ENCODE peak calls at places on chromosomes 16 and 17, in eight cellular contexts. Y is HCT116; X is GM04503; V is T47D; L is HT-29; J is NK-92 treated with Interleukin-12 subunit alpha and Interleukin-12 subunit beta, amount 100 ng/mL, for 24 hours; I is lung; U is stimulated activated CD4-positive, alpha-beta T cell treated with anti-CD3 and anti-CD28 coated beads, Interleukin-1b, Interleukin-23, amount 100 ng/mL, for 24 hours. D is an unnamed sample.

GRCh38 chr17:38745545-38745944 is 2.6 kb downstream of the PCGF2 start:
- DNase-seq in Y (no peak), X (no peak), V (no peak), L (no peak), J (no peak), I (no peak), U (no peak), D (no peak)

GRCh38 chr16:70417661-70418060 is 21.2 kb downstream of the ST3GAL2 start:
- DNase-seq in Y (no peak), X (no peak), V (no peak), L (no peak), J (no peak), I (no peak), U (no peak), D (no peak)

GRCh38 chr16:30882429-30883310 is 11.2 kb downstream of the BCL7C start:
- DNase-seq in Y (no peak), X (no peak), V (no peak), L (no peak), J (no peak), I (no peak), U (no peak), D (no peak)

GRCh38 chr16:56814537-56815432 is 50.2 kb upstream of the SLC12A3 start:
- DNase-seq in Y (no peak), X (no peak), V (peak), L (no peak), J (no peak), I (no peak), U (no peak), D (no peak)

GRCh38 chr17:28527859-28528258 is 21.7 kb downstream of the FOXN1 start:
- DNase-seq in Y (no peak), X (no peak), V (peak), L (no peak), J (no peak), I (peak), U (no peak), D (no peak)

GRCh38 chr16:23903001-23903414 is 67.2 kb downstream of the PRKCB start:
- DNase-seq in Y (no peak), X (no peak), V (peak), L (no peak), J (no peak), I (no peak), U (no peak), D (no peak)

GRCh38 chr17:68296217-68297140 is 5.2 kb downstream of the ARSG start:
- DNase-seq in Y (no peak), X (no peak), V (peak), L (no peak), J (peak), I (no peak), U (no peak), D (no peak)

GRCh38 chr17:27975146-27976011 is 67.1 kb upstream of the NLK start:
- DNase-seq in Y (no peak), X (no peak), V (no peak), L (no peak), J (no peak), I (no peak), U (no peak), D (no peak)

GRCh38 chr17:37368577-37368976 is 7.2 kb upstream of the C17orf78 start:
- DNase-seq in Y (no peak), X (no peak), V (no peak), L (no peak), J (no peak), I (no peak), U (no peak), D (no peak)

GRCh38 chr16:1745900-1746692 is 25.2 kb downstream of the NME3 start:
- DNase-seq in Y (no peak), X (no peak), V (no peak), L (peak), J (no peak), I (no peak), U (no peak), D (no peak)

GRCh38 chr16:27463741-27464662 is 62.0 kb downstream of the IL21R start:
- DNase-seq in Y (no peak), X (no peak), V (no peak), L (no peak), J (no peak), I (no peak), U (no peak), D (no peak)

GRCh38 chr16:86244188-86244587 is 266.1 kb upstream of the FOXF1 start:
- DNase-seq in Y (no peak), X (no peak), V (no peak), L (no peak), J (no peak), I (no peak), U (no peak), D (no peak)

GRCh38 chr16:22192261-22193133 is 13.6 kb upstream of the EEF2K start:
- DNase-seq in Y (no peak), X (peak), V (peak), L (peak), J (no peak), I (peak), U (peak), D (peak)

GRCh38 chr16:85029413-85029794 is 1.8 kb downstream of the KIAA0513 start:
- DNase-seq in Y (no peak), X (no peak), V (peak), L (peak), J (peak), I (no peak), U (peak), D (no peak)

GRCh38 chr17:82858376-82859126 is 18.7 kb upstream of the ZNF750 start:
- DNase-seq in Y (no peak), X (no peak), V (peak), L (peak), J (no peak), I (no peak), U (no peak), D (no peak)

GRCh38 chr17:71208111-71208704 is 912.6 kb upstream of the SOX9 start:
- DNase-seq in Y (no peak), X (peak), V (no peak), L (no peak), J (no peak), I (no peak), U (no peak), D (no peak)

GRCh38 chr16:47970291-47970931 is 185.4 kb downstream of the ABCC12 start:
- DNase-seq in Y (no peak), X (peak), V (peak), L (peak), J (no peak), I (no peak), U (no peak), D (no peak)

GRCh38 chr16:82345318-82345717 is 175.3 kb upstream of the MPHOSPH6 start:
- DNase-seq in Y (no peak), X (no peak), V (no peak), L (no peak), J (no peak), I (no peak), U (no peak), D (no peak)

D was measured in HuH-7.